ENCODE peak calls at places on chromosomes 6 and 20, in six cellular contexts. One of them, this sample, is unnamed.

GRCh38 chr6:152380351-152380767 is 256.8 kb downstream of the SYNE1 start:
- DNase-seq in prostate gland: no peak
- DNase-seq in activated T-helper 2 cell treated with anti-CD3 and anti-CD28 coated beads, Interferon-gamma antibody, Interleukin-2, Interleukin-4, amounts not matched to agents 10 μg/mL and 5 μg/mL and 100 μg/mL, durations not matched to agents 14 hours and 24 hours and 36 hours: no peak
- DNase-seq in mesothelial cell of epicardium: no peak
- DNase-seq in central memory CD4-positive, alpha-beta T cell: no peak
- DNase-seq in GM03348: peak; percentile 60
- DNase-seq in this sample: peak; percentile 95

GRCh38 chr20:329325-329695 is 4.0 kb downstream of the SOX12 start:
- DNase-seq in GM03348: no peak
- DNase-seq in activated T-helper 2 cell treated with anti-CD3 and anti-CD28 coated beads, Interferon-gamma antibody, Interleukin-2, Interleukin-4, amounts not matched to agents 10 μg/mL and 5 μg/mL and 100 μg/mL, durations not matched to agents 14 hours and 24 hours and 36 hours: no peak
- DNase-seq in mesothelial cell of epicardium: no peak
- DNase-seq in central memory CD4-positive, alpha-beta T cell: no peak
- DNase-seq in prostate gland: no peak
- DNase-seq in this sample: no peak

GRCh38 chr6:127340171-127340570 is 3.2 kb downstream of the ECHDC1 start:
- DNase-seq in mesothelial cell of epicardium: no peak
- DNase-seq in prostate gland: no peak
- DNase-seq in GM03348: no peak
- DNase-seq in central memory CD4-positive, alpha-beta T cell: no peak
- DNase-seq in activated T-helper 2 cell treated with anti-CD3 and anti-CD28 coated beads, Interferon-gamma antibody, Interleukin-2, Interleukin-4, amounts not matched to agents 10 μg/mL and 5 μg/mL and 100 μg/mL, durations not matched to agents 14 hours and 24 hours and 36 hours: no peak
- DNase-seq in this sample: no peak

GRCh38 chr6:34275128-34275804 is 26.5 kb upstream of the SMIM29 start:
- DNase-seq in GM03348: no peak
- DNase-seq in prostate gland: no peak
- DNase-seq in central memory CD4-positive, alpha-beta T cell: no peak
- DNase-seq in mesothelial cell of epicardium: no peak
- DNase-seq in activated T-helper 2 cell treated with anti-CD3 and anti-CD28 coated beads, Interferon-gamma antibody, Interleukin-2, Interleukin-4, amounts not matched to agents 10 μg/mL and 5 μg/mL and 100 μg/mL, durations not matched to agents 14 hours and 24 hours and 36 hours: no peak
- DNase-seq in this sample: no peak

GRCh38 chr6:75334266-75335040 is 49.9 kb upstream of the TMEM30A start:
- DNase-seq in activated T-helper 2 cell treated with anti-CD3 and anti-CD28 coated beads, Interferon-gamma antibody, Interleukin-2, Interleukin-4, amounts not matched to agents 10 μg/mL and 5 μg/mL and 100 μg/mL, durations not matched to agents 14 hours and 24 hours and 36 hours: no peak
- DNase-seq in prostate gland: no peak
- DNase-seq in GM03348: peak; percentile 54
- DNase-seq in mesothelial cell of epicardium: no peak
- DNase-seq in central memory CD4-positive, alpha-beta T cell: no peak
- DNase-seq in this sample: peak; percentile 76

GRCh38 chr20:17571967-17572638 is 2.2 kb downstream of the DSTN start:
- DNase-seq in GM03348: no peak
- DNase-seq in mesothelial cell of epicardium: no peak
- DNase-seq in central memory CD4-positive, alpha-beta T cell: no peak
- DNase-seq in activated T-helper 2 cell treated with anti-CD3 and anti-CD28 coated beads, Interferon-gamma antibody, Interleukin-2, Interleukin-4, amounts not matched to agents 10 μg/mL and 5 μg/mL and 100 μg/mL, durations not matched to agents 14 hours and 24 hours and 36 hours: no peak
- DNase-seq in prostate gland: no peak
- DNase-seq in this sample: no peak

GRCh38 chr6:131281471-131282270 is 146.4 kb downstream of the AKAP7 start:
- DNase-seq in mesothelial cell of epicardium: no peak
- DNase-seq in central memory CD4-positive, alpha-beta T cell: peak; percentile 72
- DNase-seq in prostate gland: no peak
- DNase-seq in GM03348: no peak
- DNase-seq in activated T-helper 2 cell treated with anti-CD3 and anti-CD28 coated beads, Interferon-gamma antibody, Interleukin-2, Interleukin-4, amounts not matched to agents 10 μg/mL and 5 μg/mL and 100 μg/mL, durations not matched to agents 14 hours and 24 hours and 36 hours: peak; percentile 58
- DNase-seq in this sample: peak; percentile 30

GRCh38 chr6:70957284-70957617 is 391 bp upstream of the B3GAT2 start:
- DNase-seq in prostate gland: no peak
- DNase-seq in activated T-helper 2 cell treated with anti-CD3 and anti-CD28 coated beads, Interferon-gamma antibody, Interleukin-2, Interleukin-4, amounts not matched to agents 10 μg/mL and 5 μg/mL and 100 μg/mL, durations not matched to agents 14 hours and 24 hours and 36 hours: no peak
- DNase-seq in GM03348: no peak
- DNase-seq in mesothelial cell of epicardium: no peak
- DNase-seq in central memory CD4-positive, alpha-beta T cell: no peak
- DNase-seq in this sample: no peak

GRCh38 chr20:21101453-21102251 is 4.5 kb downstream of the LINC00237 start:
- DNase-seq in prostate gland: no peak
- DNase-seq in GM03348: no peak
- DNase-seq in mesothelial cell of epicardium: no peak
- DNase-seq in activated T-helper 2 cell treated with anti-CD3 and anti-CD28 coated beads, Interferon-gamma antibody, Interleukin-2, Interleukin-4, amounts not matched to agents 10 μg/mL and 5 μg/mL and 100 μg/mL, durations not matched to agents 14 hours and 24 hours and 36 hours: no peak
- DNase-seq in central memory CD4-positive, alpha-beta T cell: no peak
- DNase-seq in this sample: no peak

GRCh38 chr6:27582928-27583725 is 110.2 kb upstream of the ZNF184 start:
- DNase-seq in central memory CD4-positive, alpha-beta T cell: no peak
- DNase-seq in prostate gland: no peak
- DNase-seq in mesothelial cell of epicardium: peak; percentile 65
- DNase-seq in GM03348: peak; percentile 59
- DNase-seq in activated T-helper 2 cell treated with anti-CD3 and anti-CD28 coated beads, Interferon-gamma antibody, Interleukin-2, Interleukin-4, amounts not matched to agents 10 μg/mL and 5 μg/mL and 100 μg/mL, durations not matched to agents 14 hours and 24 hours and 36 hours: peak; percentile 28
- DNase-seq in this sample: peak; percentile 66

GRCh38 chr6:119586250-119586882 is 236.8 kb upstream of the MAN1A1 start:
- DNase-seq in prostate gland: no peak
- DNase-seq in mesothelial cell of epicardium: no peak
- DNase-seq in activated T-helper 2 cell treated with anti-CD3 and anti-CD28 coated beads, Interferon-gamma antibody, Interleukin-2, Interleukin-4, amounts not matched to agents 10 μg/mL and 5 μg/mL and 100 μg/mL, durations not matched to agents 14 hours and 24 hours and 36 hours: no peak
- DNase-seq in central memory CD4-positive, alpha-beta T cell: no peak
- DNase-seq in GM03348: no peak
- DNase-seq in this sample: no peak

GRCh38 chr20:49475979-49476378 is 6.5 kb downstream of the KCNB1 start:
- DNase-seq in activated T-helper 2 cell treated with anti-CD3 and anti-CD28 coated beads, Interferon-gamma antibody, Interleukin-2, Interleukin-4, amounts not matched to agents 10 μg/mL and 5 μg/mL and 100 μg/mL, durations not matched to agents 14 hours and 24 hours and 36 hours: no peak
- DNase-seq in prostate gland: no peak
- DNase-seq in central memory CD4-positive, alpha-beta T cell: no peak
- DNase-seq in GM03348: no peak
- DNase-seq in mesothelial cell of epicardium: no peak
- DNase-seq in this sample: no peak

This sample was measured in AG10803.